ENCODE peak calls at places on chromosomes 13 and 19, in eight cellular contexts. One of them, this sample, is unnamed.
A peak's percentile ranks its signal among the peaks of the same experiment; 100 is the strongest.

GRCh38 chr13:73060251-73061160 is 1.7 kb downstream of the KLF5 start:
- DNase-seq in mammary epithelial cell: peak; percentile 67
- DNase-seq in neuronal stem cell: peak; percentile 12
- DNase-seq in tibial nerve: no peak
- DNase-seq in body of pancreas: peak; percentile 44
- DNase-seq in fibroblast of lung: peak; percentile 78
- DNase-seq in heart left ventricle: peak; percentile 29
- DNase-seq in left lung: peak; percentile 36
- DNase-seq in this sample: peak; percentile 74

GRCh38 chr19:50602935-50603334 is 34.7 kb upstream of the LRRC4B start:
- DNase-seq in left lung: no peak
- DNase-seq in tibial nerve: no peak
- DNase-seq in heart left ventricle: no peak
- DNase-seq in neuronal stem cell: no peak
- DNase-seq in body of pancreas: no peak
- DNase-seq in fibroblast of lung: no peak
- DNase-seq in mammary epithelial cell: no peak
- DNase-seq in this sample: no peak

GRCh38 chr19:18967358-18968146 is 26.5 kb upstream of the HOMER3 start:
- DNase-seq in heart left ventricle: peak; percentile 77
- DNase-seq in neuronal stem cell: no peak
- DNase-seq in tibial nerve: peak; percentile 23
- DNase-seq in body of pancreas: peak; percentile 73
- DNase-seq in left lung: peak; percentile 83
- DNase-seq in fibroblast of lung: peak; percentile 13
- DNase-seq in mammary epithelial cell: peak; percentile 62
- DNase-seq in this sample: peak; percentile 88

GRCh38 chr13:112391747-112392146 is 15.6 kb downstream of the SPACA7 start:
- DNase-seq in left lung: no peak
- DNase-seq in heart left ventricle: no peak
- DNase-seq in neuronal stem cell: no peak
- DNase-seq in tibial nerve: no peak
- DNase-seq in fibroblast of lung: no peak
- DNase-seq in mammary epithelial cell: no peak
- DNase-seq in body of pancreas: no peak
- DNase-seq in this sample: no peak

GRCh38 chr19:44003461-44004134 is 841 bp downstream of the ZNF230 start:
- DNase-seq in heart left ventricle: no peak
- DNase-seq in tibial nerve: no peak
- DNase-seq in mammary epithelial cell: peak; percentile 18
- DNase-seq in neuronal stem cell: no peak
- DNase-seq in body of pancreas: no peak
- DNase-seq in left lung: peak; percentile 35
- DNase-seq in fibroblast of lung: no peak
- DNase-seq in this sample: peak; percentile 72

GRCh38 chr13:109028626-109029025 is 399.2 kb downstream of the MYO16 start:
- DNase-seq in body of pancreas: no peak
- DNase-seq in left lung: no peak
- DNase-seq in heart left ventricle: no peak
- DNase-seq in fibroblast of lung: peak; percentile 3
- DNase-seq in tibial nerve: no peak
- DNase-seq in mammary epithelial cell: no peak
- DNase-seq in neuronal stem cell: no peak
- DNase-seq in this sample: no peak

GRCh38 chr13:98495627-98496238 is 81.2 kb downstream of the STK24 start:
- DNase-seq in mammary epithelial cell: no peak
- DNase-seq in tibial nerve: no peak
- DNase-seq in heart left ventricle: no peak
- DNase-seq in fibroblast of lung: peak; percentile 75
- DNase-seq in left lung: no peak
- DNase-seq in body of pancreas: no peak
- DNase-seq in neuronal stem cell: no peak
- DNase-seq in this sample: no peak

GRCh38 chr13:95858286-95859075 is 181.5 kb downstream of the DNAJC3 start:
- DNase-seq in mammary epithelial cell: no peak
- DNase-seq in tibial nerve: no peak
- DNase-seq in left lung: no peak
- DNase-seq in fibroblast of lung: peak; percentile 68
- DNase-seq in body of pancreas: no peak
- DNase-seq in heart left ventricle: no peak
- DNase-seq in neuronal stem cell: no peak
- DNase-seq in this sample: no peak

GRCh38 chr19:22595918-22596341 is 38.2 kb upstream of the ZNF492 start:
- DNase-seq in neuronal stem cell: no peak
- DNase-seq in tibial nerve: peak; percentile 50
- DNase-seq in fibroblast of lung: no peak
- DNase-seq in body of pancreas: peak; percentile 19
- DNase-seq in left lung: no peak
- DNase-seq in mammary epithelial cell: no peak
- DNase-seq in heart left ventricle: peak; percentile 63
- DNase-seq in this sample: no peak

GRCh38 chr13:109447667-109448066 is 338.7 kb downstream of the IRS2 start:
- DNase-seq in left lung: no peak
- DNase-seq in heart left ventricle: no peak
- DNase-seq in neuronal stem cell: no peak
- DNase-seq in body of pancreas: no peak
- DNase-seq in mammary epithelial cell: no peak
- DNase-seq in tibial nerve: no peak
- DNase-seq in fibroblast of lung: no peak
- DNase-seq in this sample: no peak

GRCh38 chr19:35856546-35857149 is at the start of gene KIRREL2:
- DNase-seq in body of pancreas: peak; percentile 56
- DNase-seq in heart left ventricle: no peak
- DNase-seq in tibial nerve: no peak
- DNase-seq in left lung: no peak
- DNase-seq in neuronal stem cell: peak; percentile 63
- DNase-seq in fibroblast of lung: no peak
- DNase-seq in mammary epithelial cell: no peak
- DNase-seq in this sample: peak; percentile 77

GRCh38 chr13:42215578-42216421 is 56.2 kb upstream of the AKAP11 start:
- DNase-seq in heart left ventricle: no peak
- DNase-seq in fibroblast of lung: peak; percentile 68
- DNase-seq in tibial nerve: no peak
- DNase-seq in neuronal stem cell: peak; percentile 4
- DNase-seq in mammary epithelial cell: peak; percentile 16
- DNase-seq in body of pancreas: no peak
- DNase-seq in left lung: no peak
- DNase-seq in this sample: no peak

GRCh38 chr13:32587014-32587773 is 942 bp downstream of the PDS5B start:
- DNase-seq in left lung: peak; percentile 84
- DNase-seq in neuronal stem cell: peak; percentile 51
- DNase-seq in heart left ventricle: peak; percentile 82
- DNase-seq in fibroblast of lung: peak; percentile 71
- DNase-seq in mammary epithelial cell: peak; percentile 45
- DNase-seq in body of pancreas: peak; percentile 73
- DNase-seq in tibial nerve: peak; percentile 60
- DNase-seq in this sample: peak; percentile 92

GRCh38 chr19:805600-806550 is 8.6 kb downstream of the PTBP1 start:
- DNase-seq in neuronal stem cell: no peak
- DNase-seq in tibial nerve: no peak
- DNase-seq in mammary epithelial cell: no peak
- DNase-seq in heart left ventricle: peak; percentile 19
- DNase-seq in fibroblast of lung: no peak
- DNase-seq in left lung: no peak
- DNase-seq in body of pancreas: no peak
- DNase-seq in this sample: no peak

GRCh38 chr13:64718116-64718515 is 2512.0 kb downstream of the PCDH9 start:
- DNase-seq in tibial nerve: no peak
- DNase-seq in fibroblast of lung: no peak
- DNase-seq in heart left ventricle: no peak
- DNase-seq in neuronal stem cell: no peak
- DNase-seq in left lung: no peak
- DNase-seq in body of pancreas: no peak
- DNase-seq in mammary epithelial cell: no peak
- DNase-seq in this sample: no peak

GRCh38 chr13:64725492-64725891 is 2504.6 kb downstream of the PCDH9 start:
- DNase-seq in fibroblast of lung: no peak
- DNase-seq in tibial nerve: no peak
- DNase-seq in mammary epithelial cell: no peak
- DNase-seq in left lung: no peak
- DNase-seq in body of pancreas: no peak
- DNase-seq in heart left ventricle: no peak
- DNase-seq in neuronal stem cell: no peak
- DNase-seq in this sample: no peak

DNA sequence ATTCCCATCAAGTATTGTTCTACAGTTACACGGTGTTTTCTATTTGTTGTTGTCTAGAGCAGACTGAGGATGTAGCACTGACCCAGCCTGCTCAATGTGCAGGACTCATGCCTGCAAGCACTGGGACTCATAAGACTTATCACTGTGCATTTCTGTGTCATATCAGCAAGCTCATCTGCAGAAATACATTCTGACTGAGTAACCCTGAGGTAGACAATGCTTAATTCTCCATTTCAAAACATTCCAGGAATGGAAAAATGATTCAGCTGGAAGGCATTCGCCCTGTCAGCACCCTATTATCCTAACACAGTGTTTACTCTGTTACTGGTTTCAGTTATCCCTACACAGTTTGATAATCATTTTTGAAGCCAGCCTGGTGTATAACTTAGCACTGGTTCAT is 2506.4 kb downstream of the PCDH9 start:
- DNase-seq in left lung: no peak
- DNase-seq in body of pancreas: no peak
- DNase-seq in tibial nerve: no peak
- DNase-seq in mammary epithelial cell: peak; percentile 90
- DNase-seq in heart left ventricle: no peak
- DNase-seq in fibroblast of lung: peak; percentile 61
- DNase-seq in neuronal stem cell: no peak
- DNase-seq in this sample: no peak
- H3K27ac ChIP-seq in left lung: no peak overlapping the region
- H3K27ac ChIP-seq in body of pancreas: no peak overlapping the region
- H3K27ac ChIP-seq in tibial nerve: no peak overlapping the region
- H3K27ac ChIP-seq in mammary epithelial cell: peak overlapping the region; percentile 81
- H3K27ac ChIP-seq in heart left ventricle: no peak overlapping the region
- H3K27ac ChIP-seq in fibroblast of lung: no peak overlapping the region
- H3K27ac ChIP-seq in neuronal stem cell: no peak overlapping the region
- H3K27ac ChIP-seq in this sample: no peak overlapping the region

GRCh38 chr19:52211926-52212571 is 22.2 kb downstream of the PPP2R1A start:
- DNase-seq in left lung: no peak
- DNase-seq in heart left ventricle: no peak
- DNase-seq in fibroblast of lung: no peak
- DNase-seq in body of pancreas: no peak
- DNase-seq in neuronal stem cell: no peak
- DNase-seq in tibial nerve: no peak
- DNase-seq in mammary epithelial cell: no peak
- DNase-seq in this sample: no peak

GRCh38 chr19:52211203-52211602 is 21.4 kb downstream of the PPP2R1A start:
- DNase-seq in left lung: no peak
- DNase-seq in heart left ventricle: no peak
- DNase-seq in tibial nerve: no peak
- DNase-seq in fibroblast of lung: no peak
- DNase-seq in mammary epithelial cell: no peak
- DNase-seq in neuronal stem cell: no peak
- DNase-seq in body of pancreas: no peak
- DNase-seq in this sample: no peak

GRCh38 chr19:52216401-52216800 is 26.5 kb downstream of the PPP2R1A start:
- DNase-seq in left lung: no peak
- DNase-seq in body of pancreas: no peak
- DNase-seq in mammary epithelial cell: no peak
- DNase-seq in tibial nerve: no peak
- DNase-seq in fibroblast of lung: no peak
- DNase-seq in neuronal stem cell: no peak
- DNase-seq in heart left ventricle: no peak
- DNase-seq in this sample: no peak

GRCh38 chr19:52212572-52213255 is 22.9 kb downstream of the PPP2R1A start:
- DNase-seq in neuronal stem cell: no peak
- DNase-seq in left lung: no peak
- DNase-seq in heart left ventricle: no peak
- DNase-seq in body of pancreas: no peak
- DNase-seq in mammary epithelial cell: no peak
- DNase-seq in fibroblast of lung: no peak
- DNase-seq in tibial nerve: no peak
- DNase-seq in this sample: no peak

DNA sequence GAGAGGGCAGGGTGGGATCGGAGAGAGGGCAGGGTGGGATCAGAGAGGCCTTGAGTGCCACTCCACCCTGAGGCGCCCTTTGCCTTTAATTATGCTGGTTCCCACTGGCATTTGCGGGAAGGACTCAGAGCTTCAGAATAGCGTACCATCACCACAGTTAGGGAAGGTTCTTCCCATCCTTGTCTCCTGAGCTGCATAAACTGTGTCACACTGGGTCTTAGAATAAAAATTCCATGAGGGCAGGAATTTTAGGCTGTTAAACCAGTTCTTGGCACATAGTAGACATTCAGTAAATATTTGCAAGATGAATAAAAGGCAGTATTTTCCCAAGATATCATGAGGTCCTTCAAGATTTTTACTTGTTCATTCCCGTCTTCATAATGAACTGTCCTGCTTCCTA is 24.4 kb downstream of the PPP2R1A start:
- DNase-seq in mammary epithelial cell: no peak
- DNase-seq in fibroblast of lung: no peak
- DNase-seq in left lung: no peak
- DNase-seq in tibial nerve: no peak
- DNase-seq in neuronal stem cell: no peak
- DNase-seq in body of pancreas: no peak
- DNase-seq in heart left ventricle: no peak
- DNase-seq in this sample: no peak
- H3K36me3 ChIP-seq in mammary epithelial cell: peaks cover 40% of the 10 kb centered on the region
- H3K36me3 ChIP-seq in fibroblast of lung: peaks cover 45% of the 10 kb centered on the region
- H3K36me3 ChIP-seq in left lung: peaks cover 100% of the 10 kb centered on the region
- H3K36me3 ChIP-seq in tibial nerve: peaks cover 100% of the 10 kb centered on the region
- H3K36me3 ChIP-seq in neuronal stem cell: peaks cover 65% of the 10 kb centered on the region
- H3K36me3 ChIP-seq in body of pancreas: peaks cover 66% of the 10 kb centered on the region
- H3K36me3 ChIP-seq in heart left ventricle: peaks cover 99% of the 10 kb centered on the region
- H3K36me3 ChIP-seq in this sample: peaks cover 100% of the 10 kb centered on the region

GRCh38 chr19:11989112-11989456 is 24.2 kb downstream of the ZNF763 start:
- DNase-seq in fibroblast of lung: no peak
- DNase-seq in neuronal stem cell: no peak
- DNase-seq in heart left ventricle: no peak
- DNase-seq in left lung: no peak
- DNase-seq in mammary epithelial cell: no peak
- DNase-seq in tibial nerve: no peak
- DNase-seq in body of pancreas: no peak
- DNase-seq in this sample: no peak
- H3K4me3 ChIP-seq in fibroblast of lung: no peak overlapping the region
- H3K4me3 ChIP-seq in neuronal stem cell: no peak overlapping the region
- H3K4me3 ChIP-seq in heart left ventricle: no peak overlapping the region
- H3K4me3 ChIP-seq in left lung: peak overlapping the region; percentile 79
- H3K4me3 ChIP-seq in mammary epithelial cell: no peak overlapping the region
- H3K4me3 ChIP-seq in tibial nerve: peak overlapping the region; percentile 64
- H3K4me3 ChIP-seq in body of pancreas: no peak overlapping the region
- H3K4me3 ChIP-seq in this sample: peak overlapping the region; percentile 91

DNA sequence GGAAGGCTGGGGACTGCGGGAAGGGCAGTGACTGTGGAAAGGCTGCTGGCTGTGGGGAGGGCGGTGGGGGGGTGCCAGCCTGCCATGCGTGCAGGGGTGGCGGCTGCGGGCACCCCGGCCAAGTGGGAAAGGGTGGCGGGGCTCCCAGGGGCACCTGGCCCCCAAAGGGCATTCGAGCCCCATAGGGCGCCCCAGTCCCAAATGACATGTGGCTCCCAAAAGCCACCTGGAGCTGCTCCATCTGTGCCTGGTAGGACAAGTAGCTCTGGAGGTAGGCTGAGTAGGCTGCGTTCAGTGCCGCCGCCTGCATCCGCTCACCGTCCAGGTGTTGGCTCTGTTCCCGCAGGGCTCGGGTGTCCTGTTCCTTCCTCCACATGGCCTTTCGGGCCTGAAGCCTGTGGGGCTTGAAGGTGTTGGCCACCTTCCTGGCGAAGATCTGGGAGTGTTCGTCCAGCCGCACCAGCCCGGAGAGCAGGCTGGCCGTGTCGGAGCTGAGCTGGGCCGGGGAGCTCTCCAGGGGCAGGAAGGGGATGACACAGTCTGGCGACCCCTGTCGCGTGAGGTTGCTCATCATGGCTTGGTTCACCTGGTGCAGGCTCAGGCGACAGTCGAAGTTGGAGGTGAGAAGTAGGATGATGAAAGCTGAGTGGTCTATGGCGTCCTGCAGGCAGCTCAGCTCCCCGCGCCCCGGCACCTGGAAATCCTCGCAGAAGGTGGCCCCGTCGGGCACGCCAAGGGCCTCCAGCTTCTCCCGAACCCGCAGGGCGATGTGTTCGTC is 14.9 kb downstream of the TICAM1 start:
- DNase-seq in left lung: no peak
- DNase-seq in heart left ventricle: no peak
- DNase-seq in tibial nerve: no peak
- DNase-seq in mammary epithelial cell: no peak
- DNase-seq in body of pancreas: no peak
- DNase-seq in fibroblast of lung: no peak
- DNase-seq in neuronal stem cell: no peak
- DNase-seq in this sample: no peak
- H3K27ac ChIP-seq in left lung: peak overlapping the region; percentile 75
- H3K27ac ChIP-seq in heart left ventricle: no peak overlapping the region
- H3K27ac ChIP-seq in tibial nerve: peak overlapping the region; percentile 64
- H3K27ac ChIP-seq in mammary epithelial cell: no peak overlapping the region
- H3K27ac ChIP-seq in body of pancreas: no peak overlapping the region
- H3K27ac ChIP-seq in fibroblast of lung: no peak overlapping the region
- H3K27ac ChIP-seq in neuronal stem cell: no peak overlapping the region
- H3K27ac ChIP-seq in this sample: no peak overlapping the region